ENCODE peak calls at places on chromosomes 13 and 19, in four cellular contexts. G is H1, C is H9, Q is mesendoderm. Y is an unnamed sample.

GRCh38 chr13:26759907-26760834 is at the start of gene GPR12:
- DNase-seq in G (no peak), C (no peak), Q (no peak), Y (no peak)

GRCh38 chr13:79646880-79647279 is 165.9 kb downstream of the NDFIP2 start:
- DNase-seq in G (no peak), C (no peak), Q (no peak), Y (no peak)

GRCh38 chr19:31784631-31785237 is 435.5 kb upstream of the TSHZ3 start:
- DNase-seq in G (no peak), C (no peak), Q (no peak), Y (no peak)

GRCh38 chr19:18514800-18515682 is 6.8 kb downstream of the ELL start:
- DNase-seq in G (no peak), C (no peak), Q (peak; percentile 81), Y (no peak)

GRCh38 chr13:78247362-78247761 is 328.7 kb upstream of the EDNRB start:
- DNase-seq in G (no peak), C (no peak), Q (no peak), Y (no peak)

GRCh38 chr13:65872448-65872847 is 1357.7 kb downstream of the PCDH9 start:
- DNase-seq in G (no peak), C (no peak), Q (no peak), Y (no peak)

GRCh38 chr19:24074720-24075119 is 12.3 kb upstream of the ZNF254 start:
- DNase-seq in G (no peak), C (no peak), Q (no peak), Y (no peak)

GRCh38 chr13:27660511-27660910 is 38.8 kb downstream of the POLR1D start:
- DNase-seq in G (no peak), C (no peak), Q (no peak), Y (no peak)

GRCh38 chr13:101452519-101453485 is at the start of gene ITGBL1:
- DNase-seq in G (no peak), C (no peak), Q (no peak), Y (no peak)

GRCh38 chr13:29539866-29540265 is 55.6 kb downstream of the SLC7A1 start:
- DNase-seq in G (no peak), C (no peak), Q (no peak), Y (no peak)

GRCh38 chr19:917323-918151 is at the start of gene KISS1R:
- DNase-seq in G (peak; percentile 91), C (peak; percentile 89), Q (peak; percentile 83), Y (peak; percentile 77)

DNA sequence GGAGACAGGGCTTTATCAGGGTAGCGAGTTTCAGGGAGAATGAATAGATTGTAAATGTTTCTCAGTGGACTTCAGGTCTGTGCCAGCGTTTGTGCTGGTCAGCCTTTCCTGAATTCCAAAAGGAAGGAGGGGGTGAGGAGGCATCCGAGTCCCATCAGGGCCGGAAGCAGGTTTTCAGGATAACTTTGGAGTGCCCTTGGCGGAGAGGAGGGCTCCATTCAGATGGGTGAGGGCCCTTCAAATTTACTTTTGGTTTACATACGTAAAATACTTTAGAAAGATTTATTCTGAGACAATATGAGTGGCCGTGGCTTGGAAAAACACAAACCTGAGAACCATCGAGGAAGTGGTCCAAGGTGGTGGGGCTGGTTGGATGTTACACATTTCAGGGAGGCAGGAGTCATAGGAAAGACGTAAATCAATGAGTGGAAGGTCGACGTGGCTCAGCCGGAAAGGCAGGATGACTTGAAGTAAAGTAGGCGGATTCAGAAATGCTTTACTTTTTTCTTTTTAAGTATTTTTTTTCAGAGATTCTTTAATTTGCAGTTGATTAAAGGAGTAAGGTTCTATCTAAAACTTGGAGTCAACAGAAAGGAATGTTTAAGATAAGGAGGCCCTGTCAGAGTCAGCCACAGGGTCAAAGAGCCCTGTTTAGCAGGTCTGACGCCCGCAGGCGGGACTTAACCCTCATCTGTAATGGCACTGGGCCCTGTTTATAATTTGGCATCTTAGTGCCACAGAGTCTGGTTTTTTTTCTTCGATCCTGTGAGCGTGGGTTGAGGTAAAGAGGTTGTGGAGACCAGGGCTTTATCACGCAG is 32.8 kb downstream of the ATP11A start:
- DNase-seq in G (no peak), C (no peak), Q (peak; percentile 94), Y (no peak)
- H2BK15ac ChIP-seq in G (peak overlapping the region; percentile 72), C (no peak overlapping the region), Q (no peak overlapping the region), Y (no peak overlapping the region)

GRCh38 chr19:42961119-42961518 is 24.1 kb upstream of the PSG7 start:
- DNase-seq in G (no peak), C (no peak), Q (no peak), Y (no peak)

DNA sequence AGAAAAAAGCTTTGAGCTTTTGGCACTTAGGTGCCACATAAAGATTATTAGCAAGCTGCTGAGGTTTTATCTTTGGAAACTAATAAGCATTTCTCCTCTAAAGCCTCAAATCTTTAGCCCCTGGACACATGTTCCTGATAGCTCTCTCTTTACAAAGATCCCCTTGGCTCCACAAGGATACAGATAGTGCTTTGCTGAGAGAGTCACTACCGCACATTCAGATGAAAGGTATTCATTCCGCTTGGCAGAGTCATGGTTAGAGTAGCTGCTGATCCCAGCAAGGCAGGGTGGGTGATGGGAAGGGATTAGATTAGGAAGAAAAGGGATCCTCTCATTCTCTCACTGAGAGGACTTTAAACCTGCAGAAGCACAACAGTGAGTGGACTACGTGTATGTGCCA is 28.2 kb upstream of the PSG7 start:
- DNase-seq in G (no peak), C (no peak), Q (no peak), Y (no peak)
- H2BK5ac ChIP-seq in G (no peak overlapping the region), C (no peak overlapping the region), Q (no peak overlapping the region), Y (no peak overlapping the region)

GRCh38 chr13:113928701-113929627 is 44.9 kb downstream of the C13orf46 start:
- DNase-seq in G (no peak), C (peak; percentile 22), Q (no peak), Y (no peak)
- H3K18ac ChIP-seq in G (no peak overlapping the region), C (no peak overlapping the region), Q (no peak overlapping the region), Y (peak overlapping the region; percentile 44)

GRCh38 chr19:13073263-13073662 is 29.4 kb downstream of the LYL1 start:
- DNase-seq in G (no peak), C (no peak), Q (peak; percentile 54), Y (no peak)
- H2BK15ac ChIP-seq in G (no peak overlapping the region), C (no peak overlapping the region), Q (no peak overlapping the region), Y (peak overlapping the region; percentile 80)

Y was measured in neuronal stem cell.